ENCODE peak calls at places on chromosomes 6 and 20, in four cellular contexts. R, S, Y and F are unnamed samples.

GRCh38 chr20:41138527-41139226 is 1.3 kb downstream of the PLCG1 start:
- DNase-seq in R (peak; percentile 40), Y (no peak), S (no peak), F (peak; percentile 52)

GRCh38 chr6:21149460-21149859 is 444.1 kb upstream of the SOX4 start:
- DNase-seq in S (no peak), Y (no peak), R (no peak), F (no peak)

GRCh38 chr6:99099243-99099642 is 151.5 kb upstream of the FBXL4 start:
- DNase-seq in R (no peak), S (no peak), Y (no peak), F (no peak)

GRCh38 chr20:23445596-23446217 is 6.2 kb downstream of the CSTL1 start:
- DNase-seq in S (no peak), Y (no peak), R (peak; percentile 55), F (no peak)

GRCh38 chr6:142845143-142845571 is 99.8 kb downstream of the HIVEP2 start:
- DNase-seq in R (no peak), Y (no peak), S (no peak), F (peak; percentile 45)

GRCh38 chr20:41425180-41425884 is 58.7 kb upstream of the EMILIN3 start:
- DNase-seq in R (peak; percentile 86), Y (no peak), S (peak; percentile 55), F (no peak)

GRCh38 chr6:101114703-101115102 is 233.6 kb upstream of the ASCC3 start:
- DNase-seq in S (no peak), Y (no peak), R (peak; percentile 10), F (no peak)

GRCh38 chr6:15573376-15573775 is 89.5 kb downstream of the DTNBP1 start:
- DNase-seq in S (no peak), R (no peak), Y (no peak), F (no peak)

GRCh38 chr20:62142252-62143117 is 709 bp downstream of the PSMA7 start:
- DNase-seq in R (no peak), S (no peak), Y (no peak), F (peak; percentile 20)

GRCh38 chr6:143034689-143035334 is 25.9 kb upstream of the AIG1 start:
- DNase-seq in S (no peak), Y (no peak), R (peak; percentile 53), F (no peak)

GRCh38 chr6:28841290-28841689 is 82.5 kb downstream of the TRIM27 start:
- DNase-seq in Y (no peak), R (no peak), S (no peak), F (no peak)

GRCh38 chr20:46582648-46583047 is 32.2 kb upstream of the OCSTAMP start:
- DNase-seq in S (no peak), R (no peak), Y (no peak), F (no peak)

GRCh38 chr6:147054158-147054557 is 150.1 kb upstream of the STXBP5 start:
- DNase-seq in R (no peak), S (no peak), Y (no peak), F (no peak)

GRCh38 chr20:53448875-53449274 is 144.8 kb downstream of the ZNF217 start:
- DNase-seq in Y (no peak), S (no peak), R (no peak), F (no peak)

GRCh38 chr6:30684386-30685156 is 1.9 kb downstream of the PPP1R18 start:
- DNase-seq in S (peak; percentile 54), Y (no peak), R (no peak), F (peak; percentile 35)

GRCh38 chr20:50595988-50596693 is 86.0 kb downstream of the PTPN1 start:
- DNase-seq in S (no peak), R (no peak), Y (no peak), F (no peak)

GRCh38 chr6:5619249-5619648 is 357.9 kb downstream of the FARS2 start:
- DNase-seq in Y (peak; percentile 17), R (no peak), S (no peak), F (no peak)

GRCh38 chr6:146913842-146914562 is 290.2 kb upstream of the STXBP5 start:
- DNase-seq in Y (no peak), R (peak; percentile 33), S (peak; percentile 77), F (peak; percentile 98)

GRCh38 chr6:112357801-112358200 is 10.7 kb downstream of the RFPL4B start:
- DNase-seq in R (no peak), S (no peak), Y (no peak), F (peak; percentile 42)

GRCh38 chr20:32052090-32052791 is at the start of gene HCK:
- DNase-seq in R (no peak), S (no peak), Y (no peak), F (no peak)

GRCh38 chr20:33091693-33092092 is 12.2 kb downstream of the BPIFB4 start:
- DNase-seq in S (no peak), R (no peak), Y (no peak), F (no peak)

GRCh38 chr20:35917077-35917476 is 37.2 kb downstream of the SCAND1 start:
- DNase-seq in R (no peak), S (no peak), Y (no peak), F (no peak)

GRCh38 chr6:28940859-28941680 is 17.3 kb upstream of the TRIM27 start:
- DNase-seq in R (peak; percentile 89), Y (peak; percentile 93), S (peak; percentile 68), F (peak; percentile 96)

GRCh38 chr6:24513602-24514001 is 18.8 kb downstream of the ALDH5A1 start:
- DNase-seq in Y (no peak), S (no peak), R (no peak), F (no peak)

GRCh38 chr20:2696646-2697045 is 4.1 kb downstream of the EBF4 start:
- DNase-seq in S (no peak), Y (no peak), R (no peak), F (no peak)

GRCh38 chr6:13511913-13512717 is 24.7 kb upstream of the GFOD1 start:
- DNase-seq in Y (no peak), R (no peak), S (no peak), F (peak; percentile 66)

GRCh38 chr20:32527447-32528055 is 57.6 kb downstream of the NOL4L start:
- DNase-seq in S (no peak), R (no peak), Y (no peak), F (no peak)

GRCh38 chr6:43627008-43627825 is 1.8 kb downstream of the GTPBP2 start:
- DNase-seq in R (peak; percentile 89), Y (peak; percentile 23), S (peak; percentile 85), F (peak; percentile 92)

GRCh38 chr6:36642913-36643817 is 35.3 kb upstream of the CDKN1A start:
- DNase-seq in R (peak; percentile 88), Y (no peak), S (no peak), F (peak; percentile 53)

GRCh38 chr6:36820700-36821580 is 18.3 kb downstream of the CPNE5 start:
- DNase-seq in R (no peak), S (peak; percentile 84), Y (no peak), F (peak; percentile 73)

GRCh38 chr6:134002821-134003220 is 49.6 kb downstream of the SLC2A12 start:
- DNase-seq in R (no peak), Y (no peak), S (no peak), F (no peak)

GRCh38 chr20:25274891-25275812 is 27.3 kb downstream of the PYGB start:
- DNase-seq in S (no peak), R (no peak), Y (no peak), F (no peak)

GRCh38 chr6:147503587-147503986 is 4.9 kb upstream of the SAMD5 start:
- DNase-seq in Y (no peak), R (no peak), S (no peak), F (no peak)

GRCh38 chr6:100160913-100161312 is 166.9 kb upstream of the MCHR2 start:
- DNase-seq in R (no peak), S (no peak), Y (no peak), F (no peak)

GRCh38 chr6:40947876-40948514 is 91.0 kb downstream of the UNC5CL start:
- DNase-seq in R (no peak), Y (no peak), S (no peak), F (peak; percentile 71)

GRCh38 chr6:44737829-44738528 is 350.5 kb downstream of the CDC5L start:
- DNase-seq in R (no peak), Y (peak; percentile 55), S (no peak), F (no peak)

GRCh38 chr6:113855500-113856010 is 1.6 kb upstream of the MARCKS start:
- DNase-seq in S (no peak), Y (no peak), R (no peak), F (peak; percentile 84)

GRCh38 chr20:62258499-62259293 is 20.4 kb downstream of the OSBPL2 start:
- DNase-seq in R (no peak), S (no peak), Y (no peak), F (peak; percentile 28)

GRCh38 chr6:154297210-154297609 is 59.4 kb downstream of the IPCEF1 start:
- DNase-seq in Y (no peak), S (no peak), R (no peak), F (no peak)

GRCh38 chr6:11097476-11097875 is 3.8 kb downstream of the SMIM13 start:
- DNase-seq in S (no peak), R (no peak), Y (no peak), F (no peak)

GRCh38 chr6:11098009-11098408 is 4.4 kb downstream of the SMIM13 start:
- DNase-seq in R (peak; percentile 60), Y (no peak), S (no peak), F (no peak)

GRCh38 chr6:11096109-11096508 is 2.5 kb downstream of the SMIM13 start:
- DNase-seq in S (no peak), Y (no peak), R (peak; percentile 76), F (no peak)

GRCh38 chr6:11103065-11103464 is 8.5 kb downstream of the ERVFRD-1 start:
- DNase-seq in Y (no peak), R (no peak), S (no peak), F (no peak)

GRCh38 chr6:11101417-11101816 is 7.8 kb downstream of the SMIM13 start:
- DNase-seq in S (no peak), R (no peak), Y (no peak), F (no peak)
- H3K9me3 ChIP-seq in S (no peaks in the 10 kb centered on the region), R (no peaks in the 10 kb centered on the region), Y (peaks cover 2% of the 10 kb centered on the region), F (no peaks in the 10 kb centered on the region)

GRCh38 chr6:168562576-168563151 is 121.7 kb downstream of the SMOC2 start:
- DNase-seq in Y (no peak), R (no peak), S (no peak), F (no peak)
- H3K9ac ChIP-seq in Y (no peak overlapping the region), R (no peak overlapping the region), S (no peak overlapping the region), F (no peak overlapping the region)

DNA sequence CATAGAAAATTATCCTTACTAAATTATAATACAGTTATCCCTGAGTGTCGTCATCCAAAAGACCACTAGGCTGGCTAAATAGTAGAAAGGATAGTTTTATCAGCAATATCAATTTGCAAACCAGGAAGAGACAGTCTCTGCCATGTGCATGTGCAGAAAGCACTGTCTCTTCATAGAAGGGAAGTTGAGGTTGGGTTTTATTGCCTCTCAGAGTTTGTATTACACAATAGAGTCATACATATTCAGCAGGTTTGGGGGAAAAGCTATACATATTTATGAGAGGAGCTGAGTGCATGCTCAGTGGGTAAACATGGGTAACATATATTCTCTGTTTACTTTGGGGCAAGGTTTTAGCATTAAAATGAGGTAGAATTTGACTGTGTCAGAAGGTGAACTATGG is 14.8 kb downstream of the TMEM170B start:
- DNase-seq in Y (no peak), S (no peak), R (no peak), F (no peak)
- TF ChIP-seq MYC in Y (no peak), S (no peak), R (no peak), F (no peak)

GRCh38 chr20:49281913-49282467 is 4.1 kb upstream of the ZNFX1 start:
- DNase-seq in S (no peak), R (no peak), Y (no peak), F (no peak)
- H3K9me3 ChIP-seq in S (peaks cover 2% of the 10 kb centered on the region), R (no peaks in the 10 kb centered on the region), Y (peaks cover 34% of the 10 kb centered on the region), F (no peaks in the 10 kb centered on the region)

GRCh38 chr6:149719531-149719930 is 1.6 kb upstream of the LATS1 start:
- DNase-seq in S (no peak), R (no peak), Y (no peak), F (no peak)
- H3K9ac ChIP-seq in S (no peak overlapping the region), R (no peak overlapping the region), Y (no peak overlapping the region), F (no peak overlapping the region)